ENCODE peak calls at places on chromosome 15, in five cellular contexts. S is A549, F is IMR-90, W is K562, T is GM12878. G is an unnamed sample.

GRCh38 chr15:31261266-31262142 is 65.1 kb upstream of the KLF13 start:
- DNase-seq in S (no peak), F (no peak), W (no peak), T (no peak), G (no peak)

GRCh38 chr15:56383011-56383410 is 17.8 kb downstream of the TEX9 start:
- DNase-seq in S (no peak), F (no peak), W (peak; percentile 2), T (no peak), G (no peak)

GRCh38 chr15:98503970-98504369 is 144.4 kb upstream of the IGF1R start:
- DNase-seq in S (no peak), F (peak; percentile 50), W (no peak), T (no peak), G (no peak)

GRCh38 chr15:100934166-100934565 is 15.0 kb downstream of the LRRK1 start:
- DNase-seq in S (no peak), F (no peak), W (no peak), T (no peak), G (no peak)

GRCh38 chr15:28264166-28264565 is 57.8 kb downstream of the HERC2 start:
- DNase-seq in S (no peak), F (no peak), W (no peak), T (peak; percentile 28), G (no peak)

GRCh38 chr15:91289324-91289723 is 189.3 kb downstream of the SV2B start:
- DNase-seq in S (peak; percentile 7), F (no peak), W (peak; percentile 20), T (no peak), G (peak; percentile 10)

GRCh38 chr15:65730560-65731172 is 61.4 kb downstream of the DENND4A start:
- DNase-seq in S (peak; percentile 10), F (peak; percentile 2), W (no peak), T (no peak), G (no peak)

GRCh38 chr15:90362936-90363212 is 10.8 kb downstream of the ZNF774 start:
- DNase-seq in S (no peak), F (peak; percentile 92), W (peak; percentile 50), T (no peak), G (no peak)

GRCh38 chr15:33278816-33279612 is 31.8 kb upstream of the RYR3 start:
- DNase-seq in S (peak; percentile 88), F (peak; percentile 84), W (peak; percentile 6), T (no peak), G (no peak)

GRCh38 chr15:47434641-47435040 is 282.7 kb upstream of the SEMA6D start:
- DNase-seq in S (no peak), F (peak; percentile 76), W (no peak), T (no peak), G (no peak)
- TF ChIP-seq RCOR1 in S (no peak), F (no peak), W (no peak), T (no peak), G (no peak)

DNA sequence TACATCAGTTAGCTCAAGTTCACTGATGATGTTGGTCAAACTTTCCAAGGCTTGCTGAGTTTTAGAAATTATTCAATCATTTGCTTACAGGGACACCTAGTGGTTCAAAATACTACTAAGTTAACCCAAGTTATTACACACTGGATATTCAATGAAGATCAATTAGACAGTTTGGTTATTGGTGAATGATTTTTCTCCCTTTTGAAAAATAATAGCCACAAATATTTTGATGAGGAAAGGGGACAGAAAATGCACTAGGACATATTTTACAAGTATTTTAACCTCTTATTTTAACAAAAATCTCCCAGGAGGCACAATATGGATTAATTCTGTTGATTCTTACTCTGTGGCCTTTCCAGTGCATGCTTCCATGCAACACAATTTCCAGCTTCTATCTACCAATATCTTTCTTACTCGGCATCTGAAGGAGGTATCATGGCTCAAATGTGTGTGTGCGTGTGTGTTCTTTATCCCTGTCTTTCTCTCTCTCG is 20.1 kb upstream of the GOLGA6L2 start:
- DNase-seq in S (peak; percentile 65), F (peak; percentile 11), W (peak; percentile 29), T (no peak), G (peak; percentile 28)
- TF ChIP-seq CTCF in S (peak; percentile 78), F (peak; percentile 41), W (no peak), T (no peak), G (peak; percentile 71)

DNA sequence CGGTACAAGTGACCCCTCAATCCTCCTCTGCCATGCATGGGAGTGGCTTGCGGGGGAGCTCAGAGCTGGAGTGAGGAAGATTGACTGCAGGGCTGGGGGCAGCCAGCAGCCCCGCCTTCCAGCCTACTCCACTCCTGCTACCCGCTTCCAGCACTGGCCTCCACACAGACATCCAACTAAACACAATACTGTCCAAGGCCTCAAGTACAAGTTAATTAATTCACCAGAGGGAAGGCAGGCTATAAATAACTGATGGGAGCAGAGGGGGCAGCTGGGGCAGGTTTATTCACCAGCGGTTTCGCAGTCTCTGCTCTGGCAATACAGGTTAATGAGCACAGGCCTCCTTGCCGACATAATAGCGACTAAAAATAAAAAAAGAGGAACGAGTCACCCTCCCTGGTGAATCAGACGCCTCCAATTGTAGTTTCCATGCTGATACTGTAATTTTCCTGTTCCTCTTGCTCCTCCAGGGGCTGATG is 166.3 kb upstream of the TLE3 start:
- DNase-seq in S (no peak), F (no peak), W (no peak), T (no peak), G (peak; percentile 78)
- TF ChIP-seq RCOR1 in S (no peak), F (no peak), W (no peak), T (no peak), G (peak; percentile 33)

DNA sequence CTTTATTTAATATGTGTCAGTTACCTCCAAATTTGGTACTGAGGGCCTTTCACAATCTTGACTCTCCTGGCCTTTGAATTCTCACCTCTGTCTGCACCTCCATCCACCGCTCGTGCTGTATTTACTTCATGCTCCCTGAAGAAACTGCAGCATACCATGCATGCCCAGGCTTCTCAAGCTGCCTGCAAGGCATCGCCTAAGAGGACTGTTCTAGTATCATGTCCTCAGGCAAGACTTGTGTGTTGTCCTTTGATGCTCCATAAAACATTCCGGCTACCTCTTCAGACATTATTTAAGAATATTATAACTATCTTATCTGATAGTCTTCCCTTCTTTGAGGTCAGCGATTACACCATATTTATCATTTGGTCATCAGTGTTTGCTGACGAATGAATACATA is 682.5 kb downstream of the NR2F2 start:
- DNase-seq in S (no peak), F (no peak), W (no peak), T (no peak), G (no peak)
- TF ChIP-seq CTCF in S (no peak), F (no peak), W (no peak), T (no peak), G (no peak)